ENCODE peak calls at places on chromosomes 5 and 9, in five cellular contexts. I is neural crest cell; C is KG1; E is central memory CD4-positive, alpha-beta T cell; N is T-cell. O is an unnamed sample.

GRCh38 chr9:137432687-137433348 is 8.3 kb downstream of the ENTPD8 start:
- DNase-seq in I (no peak), C (no peak), E (no peak), N (no peak), O (no peak)

GRCh38 chr5:179313849-179314521 is 31.3 kb downstream of the ADAMTS2 start:
- DNase-seq in I (no peak), C (no peak), E (no peak), N (no peak), O (peak)

GRCh38 chr9:136802321-136802720 is 5.4 kb upstream of the RABL6 start:
- DNase-seq in I (no peak), C (no peak), E (no peak), N (no peak), O (no peak)

GRCh38 chr9:128862401-128862851 is 19.3 kb downstream of the KYAT1 start:
- DNase-seq in I (no peak), C (no peak), E (no peak), N (no peak), O (no peak)

GRCh38 chr9:134391319-134392231 is 65.3 kb downstream of the RXRA start:
- DNase-seq in I (no peak), C (no peak), E (peak), N (peak), O (no peak)

GRCh38 chr9:104879555-104880318 is 48.2 kb downstream of the ABCA1 start:
- DNase-seq in I (no peak), C (no peak), E (no peak), N (no peak), O (no peak)

GRCh38 chr9:89883401-89884341 is 278.9 kb downstream of the GADD45G start:
- DNase-seq in I (no peak), C (no peak), E (no peak), N (no peak), O (no peak)

GRCh38 chr5:26482817-26483375 is 555.5 kb downstream of the CDH9 start:
- DNase-seq in I (peak), C (no peak), E (no peak), N (no peak), O (no peak)

GRCh38 chr9:71446499-71447411 is 321.6 kb downstream of the CEMIP2 start:
- DNase-seq in I (peak), C (peak), E (no peak), N (no peak), O (peak)

GRCh38 chr9:84304166-84304565 is 36.4 kb downstream of the SLC28A3 start:
- DNase-seq in I (no peak), C (no peak), E (no peak), N (no peak), O (no peak)

GRCh38 chr9:33161011-33161588 is 6.0 kb downstream of the B4GALT1 start:
- DNase-seq in I (no peak), C (no peak), E (peak), N (no peak), O (peak)

GRCh38 chr5:64899838-64900237 is 131.1 kb downstream of the CWC27 start:
- DNase-seq in I (no peak), C (no peak), E (no peak), N (no peak), O (no peak)

GRCh38 chr9:33165263-33166151 is 1.6 kb downstream of the B4GALT1 start:
- DNase-seq in I (no peak), C (no peak), E (peak), N (no peak), O (no peak)

GRCh38 chr9:133467101-133467500 is 7.3 kb downstream of the CACFD1 start:
- DNase-seq in I (no peak), C (no peak), E (no peak), N (no peak), O (no peak)

GRCh38 chr5:105684799-105685198 is 1985.9 kb downstream of the EFNA5 start:
- DNase-seq in I (no peak), C (no peak), E (no peak), N (no peak), O (no peak)

GRCh38 chr5:83509535-83509934 is 38.0 kb downstream of the VCAN start:
- DNase-seq in I (no peak), C (no peak), E (no peak), N (no peak), O (no peak)

GRCh38 chr9:14315754-14316573 is 2.0 kb upstream of the NFIB start:
- DNase-seq in I (no peak), C (no peak), E (no peak), N (no peak), O (no peak)

GRCh38 chr9:34493972-34494535 is 28.7 kb downstream of the ENHO start:
- DNase-seq in I (peak), C (no peak), E (no peak), N (peak), O (no peak)

GRCh38 chr5:177176175-177176704 is 42.7 kb downstream of the NSD1 start:
- DNase-seq in I (no peak), C (no peak), E (no peak), N (no peak), O (no peak)

GRCh38 chr9:5796298-5796697 is 36.6 kb downstream of the ERMP1 start:
- DNase-seq in I (no peak), C (no peak), E (no peak), N (no peak), O (no peak)

GRCh38 chr9:68978054-68978453 is 35.9 kb downstream of the PRKACG start:
- DNase-seq in I (no peak), C (no peak), E (no peak), N (no peak), O (no peak)

GRCh38 chr5:82884821-82885471 is 192.2 kb downstream of the TMEM167A start:
- DNase-seq in I (no peak), C (no peak), E (no peak), N (no peak), O (no peak)

GRCh38 chr5:149271195-149271716 is 403 bp upstream of the AFAP1L1 start:
- DNase-seq in I (peak), C (no peak), E (no peak), N (no peak), O (no peak)

GRCh38 chr5:126858441-126858840 is 81.5 kb downstream of the LMNB1 start:
- DNase-seq in I (no peak), C (no peak), E (no peak), N (no peak), O (no peak)

GRCh38 chr5:99034336-99034735 is 105.5 kb upstream of the CHD1 start:
- DNase-seq in I (no peak), C (no peak), E (no peak), N (no peak), O (no peak)

GRCh38 chr5:5422819-5423515 is 490 bp downstream of the ICE1 start:
- DNase-seq in I (peak), C (peak), E (no peak), N (no peak), O (no peak)

GRCh38 chr9:136726631-136727191 is 14.3 kb downstream of the DIPK1B start:
- DNase-seq in I (no peak), C (peak), E (peak), N (peak), O (no peak)

GRCh38 chr9:87148391-87149237 is 201.3 kb upstream of the GAS1 start:
- DNase-seq in I (peak), C (no peak), E (no peak), N (no peak), O (peak)

GRCh38 chr5:66246621-66247020 is 102.5 kb downstream of the SREK1 start:
- DNase-seq in I (no peak), C (no peak), E (no peak), N (no peak), O (peak)

GRCh38 chr5:138702166-138702826 is 50.9 kb upstream of the CTNNA1 start:
- DNase-seq in I (no peak), C (no peak), E (no peak), N (no peak), O (no peak)

GRCh38 chr9:99024959-99025358 is 80.0 kb upstream of the TGFBR1 start:
- DNase-seq in I (no peak), C (no peak), E (no peak), N (no peak), O (no peak)

GRCh38 chr9:114936566-114936965 is 6.2 kb upstream of the TNFSF8 start:
- DNase-seq in I (no peak), C (no peak), E (no peak), N (no peak), O (no peak)

GRCh38 chr5:16935271-16936149 is 578 bp downstream of the MYO10 start:
- DNase-seq in I (peak), C (no peak), E (no peak), N (no peak), O (no peak)

GRCh38 chr9:109600142-109600541 is 102.0 kb upstream of the PTPN3 start:
- DNase-seq in I (no peak), C (no peak), E (no peak), N (no peak), O (no peak)

GRCh38 chr9:3479516-3480352 is 46.1 kb downstream of the RFX3 start:
- DNase-seq in I (no peak), C (no peak), E (no peak), N (no peak), O (no peak)

GRCh38 chr5:96969401-96969800 is 33.5 kb downstream of the LNPEP start:
- DNase-seq in I (no peak), C (no peak), E (no peak), N (no peak), O (no peak)

GRCh38 chr5:42148813-42149212 is 223.7 kb downstream of the FBXO4 start:
- DNase-seq in I (no peak), C (no peak), E (no peak), N (no peak), O (no peak)

GRCh38 chr9:19133549-19134345 is 6.5 kb upstream of the PLIN2 start:
- DNase-seq in I (no peak), C (no peak), E (no peak), N (no peak), O (no peak)

GRCh38 chr9:83451308-83451707 is 86.9 kb downstream of the FRMD3 start:
- DNase-seq in I (no peak), C (no peak), E (no peak), N (no peak), O (no peak)